ENCODE peak calls at places on chromosome 10, in nine cellular contexts. E, U, X, Z, K, F, R, M and L are unnamed samples.

GRCh38 chr10:76479103-76479790 is 1047.8 kb downstream of the LRMDA start:
- DNase-seq in M (no peak), R (no peak), Z (no peak), U (no peak), X (no peak), E (no peak), F (no peak), K (no peak), L (no peak)

GRCh38 chr10:86288695-86289576 is 77.7 kb downstream of the GRID1 start:
- DNase-seq in X (no peak), M (peak), K (no peak), E (no peak), U (no peak), F (no peak), Z (no peak), R (peak), L (no peak)

GRCh38 chr10:99374526-99374925 is 45.4 kb downstream of the CNNM1 start:
- DNase-seq in E (peak), F (no peak), R (no peak), U (no peak), M (no peak), Z (no peak), K (no peak), X (no peak), L (peak)

GRCh38 chr10:35568483-35569015 is 36.6 kb upstream of the GJD4 start:
- DNase-seq in E (no peak), Z (no peak), F (no peak), K (no peak), M (no peak), R (no peak), X (no peak), U (no peak), L (no peak)

GRCh38 chr10:133455611-133456031 is 1.9 kb downstream of the SCART1 start:
- DNase-seq in E (no peak), Z (no peak), R (no peak), U (peak), F (no peak), X (no peak), M (no peak), K (no peak), L (no peak)

GRCh38 chr10:31129261-31129660 is 97.6 kb upstream of the ZNF438 start:
- DNase-seq in Z (no peak), R (no peak), K (peak), M (no peak), E (peak), U (no peak), X (no peak), F (no peak), L (peak)

GRCh38 chr10:95467162-95467599 is 94.0 kb downstream of the SORBS1 start:
- DNase-seq in E (no peak), K (peak), U (peak), R (no peak), M (no peak), X (no peak), F (peak), Z (no peak), L (no peak)

GRCh38 chr10:1869861-1870260 is 132.5 kb upstream of the ADARB2 start:
- DNase-seq in Z (no peak), U (no peak), X (no peak), R (no peak), F (no peak), K (no peak), E (no peak), M (no peak), L (no peak)

GRCh38 chr10:73576890-73577591 is 14.1 kb downstream of the USP54 start:
- DNase-seq in F (no peak), U (no peak), K (no peak), Z (no peak), R (no peak), E (peak), M (no peak), X (no peak), L (no peak)

GRCh38 chr10:106991084-106991483 is 173.4 kb downstream of the SORCS1 start:
- DNase-seq in K (no peak), X (no peak), U (no peak), E (no peak), Z (no peak), M (no peak), F (no peak), R (no peak), L (no peak)

GRCh38 chr10:85919358-85920022 is 447.1 kb downstream of the GRID1 start:
- DNase-seq in F (no peak), R (no peak), M (no peak), E (no peak), Z (no peak), U (no peak), X (no peak), K (no peak), L (no peak)

GRCh38 chr10:44937201-44938005 is 22.2 kb upstream of the RASSF4 start:
- DNase-seq in R (peak), K (no peak), X (no peak), M (no peak), E (no peak), F (no peak), Z (no peak), U (peak), L (no peak)

GRCh38 chr10:102020938-102021337 is 35.0 kb downstream of the ARMH3 start:
- DNase-seq in U (no peak), Z (no peak), K (no peak), R (no peak), F (no peak), M (no peak), E (no peak), X (no peak), L (no peak)

GRCh38 chr10:89615824-89616223 is 29.2 kb downstream of the PANK1 start:
- DNase-seq in U (no peak), X (no peak), F (no peak), K (no peak), Z (no peak), R (no peak), M (no peak), E (peak), L (no peak)

GRCh38 chr10:27558612-27559020 is 54.5 kb downstream of the RAB18 start:
- DNase-seq in M (no peak), E (peak), F (no peak), U (no peak), Z (no peak), R (no peak), X (peak), K (peak), L (peak)

GRCh38 chr10:24727811-24728210 is 4.1 kb upstream of the ARHGAP21 start:
- DNase-seq in U (no peak), E (no peak), R (no peak), F (no peak), K (no peak), X (no peak), M (no peak), Z (no peak), L (no peak)

GRCh38 chr10:50326757-50327701 is 75.7 kb upstream of the ASAH2 start:
- DNase-seq in Z (no peak), X (no peak), M (no peak), R (no peak), E (peak), U (no peak), K (peak), F (no peak), L (peak)

GRCh38 chr10:114801411-114801813 is 20.2 kb upstream of the FHIP2A start:
- DNase-seq in R (no peak), F (no peak), E (no peak), K (no peak), M (no peak), Z (peak), X (peak), U (no peak), L (no peak)

DNA sequence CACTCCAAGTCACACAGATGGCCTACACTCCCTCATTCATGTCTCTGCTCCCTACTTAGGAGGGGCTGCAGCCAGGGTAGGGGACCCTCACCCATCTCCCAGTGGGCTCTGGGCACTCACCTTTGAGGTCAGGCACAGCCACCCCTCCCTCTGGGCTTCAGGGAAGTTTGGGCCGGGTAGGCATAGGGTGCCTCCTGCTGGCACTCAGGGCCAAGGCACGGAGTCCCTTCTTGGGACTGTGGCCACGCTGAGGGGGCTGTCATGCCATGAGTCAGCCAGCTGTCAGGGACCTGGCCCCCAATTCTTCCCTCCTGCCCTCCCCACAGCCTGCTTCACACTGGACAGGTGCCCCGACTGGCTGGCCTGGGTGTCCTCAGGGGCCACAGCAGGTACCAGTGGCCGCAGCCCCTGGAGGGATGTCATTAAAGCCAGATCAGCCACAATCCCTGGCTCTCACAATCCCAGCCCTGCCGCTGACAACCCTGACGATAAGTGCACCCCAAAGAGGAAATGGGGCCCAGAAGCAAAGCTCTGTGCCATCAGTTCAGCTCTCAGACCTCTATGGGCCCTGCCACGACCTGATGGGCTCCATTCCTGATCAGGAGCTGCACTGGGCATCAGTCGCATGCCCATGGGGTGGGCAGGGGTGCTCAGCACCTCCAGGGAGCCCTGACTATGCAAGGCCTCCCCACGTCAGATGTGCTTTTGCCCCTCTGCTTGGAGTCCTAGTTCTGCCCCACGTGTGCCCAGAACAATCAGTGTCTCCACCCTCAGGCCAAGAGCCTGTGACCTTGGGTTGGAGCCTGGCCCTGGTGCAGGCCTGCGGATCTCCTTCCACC is 34.1 kb upstream of the RET start:
- DNase-seq in K (no peak), X (no peak), E (no peak), U (no peak), R (no peak), M (no peak), Z (no peak), F (no peak), L (no peak)
- TF ChIP-seq CTCF in K (no peak), X (no peak), E (no peak), U (no peak), R (no peak), M (no peak), Z (no peak), F (no peak), L (no peak)

DNA sequence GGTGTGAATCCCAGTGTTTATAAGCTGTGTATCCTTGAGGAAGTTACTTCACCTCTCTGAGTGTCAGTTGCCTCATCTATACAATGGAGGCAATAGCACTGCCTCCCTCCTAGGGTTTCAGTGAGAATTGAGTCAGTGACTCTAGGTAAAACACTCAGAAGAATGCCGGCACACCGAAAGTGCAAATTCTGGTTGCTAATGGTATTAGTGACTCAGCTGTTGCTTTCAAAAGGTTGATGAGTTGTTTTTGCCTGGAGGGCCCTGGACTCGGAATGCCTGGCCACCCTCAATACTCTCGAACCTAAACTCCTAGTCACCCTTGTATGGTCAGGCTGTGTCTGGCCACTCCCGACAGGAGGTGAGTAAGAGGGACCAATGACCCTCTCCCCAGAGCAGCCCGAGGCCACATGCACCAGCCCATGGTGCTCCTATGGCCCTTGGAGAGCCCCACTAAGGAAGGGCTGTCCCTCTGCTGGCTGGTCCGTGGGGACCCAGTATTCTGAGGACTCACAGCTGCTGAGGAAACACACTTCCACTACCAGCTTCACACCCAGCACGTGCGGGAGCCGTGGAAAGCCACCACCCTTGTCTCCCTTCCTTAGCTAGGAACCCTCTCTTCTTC is 60.2 kb downstream of the CALML3 start:
- DNase-seq in K (no peak), F (no peak), U (no peak), X (peak), E (peak), Z (no peak), R (peak), M (peak), L (peak)
- TF ChIP-seq CTCF in K (no peak), F (no peak), U (no peak), X (no peak), E (no peak), Z (no peak), R (no peak), M (no peak), L (peak)

GRCh38 chr10:123573236-123574147 is 92.7 kb upstream of the GPR26 start:
- DNase-seq in F (peak), U (no peak), Z (peak), E (no peak), R (no peak), X (peak), K (no peak), M (no peak), L (peak)
- TF ChIP-seq CTCF in F (peak), U (peak), Z (no peak), E (no peak), R (peak), X (peak), K (peak), M (peak), L (peak)

GRCh38 chr10:13352519-13352918 is 4.4 kb upstream of the SEPHS1 start:
- DNase-seq in M (no peak), U (no peak), Z (no peak), F (no peak), X (peak), K (no peak), R (no peak), E (no peak), L (no peak)
- TF ChIP-seq CTCF in M (no peak), U (no peak), Z (no peak), F (no peak), X (peak), K (no peak), R (peak), E (no peak), L (no peak)

DNA sequence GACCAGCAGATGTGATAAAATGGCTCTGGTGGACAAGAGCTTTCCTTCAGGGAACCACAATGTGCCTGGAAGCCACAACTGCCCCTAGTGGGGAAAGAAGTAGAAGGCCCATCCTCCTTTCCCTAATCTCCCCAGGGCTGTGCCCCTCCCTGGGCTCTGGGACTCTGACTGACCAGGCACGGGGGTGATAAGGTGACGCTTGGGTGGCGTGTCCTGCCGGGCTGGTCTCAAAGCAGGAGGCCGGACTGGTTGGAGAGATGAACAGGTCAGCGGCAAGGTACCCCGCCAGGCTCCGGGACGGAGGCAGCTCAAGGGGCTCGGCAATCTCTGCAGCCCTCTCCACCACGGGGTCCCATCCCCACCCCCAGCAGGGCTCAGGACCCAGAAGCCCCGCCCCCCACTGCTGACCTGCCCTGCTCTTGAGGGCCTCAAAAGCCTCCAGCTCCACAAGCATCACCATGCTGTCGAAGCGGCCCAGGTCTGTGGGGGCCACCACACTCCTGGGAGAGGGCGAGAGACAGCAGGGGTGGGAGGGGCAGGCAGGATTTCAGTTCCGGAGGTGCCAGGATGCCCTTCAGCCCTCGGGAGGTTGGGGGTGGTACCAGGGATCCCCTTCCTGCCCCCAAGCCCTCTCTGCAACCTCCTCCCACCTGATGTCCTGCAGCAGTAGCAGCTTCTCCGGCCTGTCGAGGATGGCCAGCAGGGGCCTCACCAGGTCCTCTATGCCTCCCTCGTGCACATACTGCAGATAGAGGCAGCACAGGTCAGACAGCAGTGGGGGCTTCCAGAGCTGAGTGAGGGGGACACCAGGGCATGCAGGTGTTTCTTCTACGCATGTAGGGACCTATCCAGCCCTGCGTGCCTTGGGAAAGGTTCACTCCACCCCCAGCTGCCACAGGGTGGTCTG is 12.2 kb downstream of the LZTS2 start:
- DNase-seq in F (no peak), X (no peak), E (no peak), Z (no peak), K (no peak), M (peak), R (peak), U (no peak), L (peak)
- TF ChIP-seq CTCF in F (no peak), X (peak), E (peak), Z (no peak), K (peak), M (peak), R (no peak), U (peak), L (peak)

DNA sequence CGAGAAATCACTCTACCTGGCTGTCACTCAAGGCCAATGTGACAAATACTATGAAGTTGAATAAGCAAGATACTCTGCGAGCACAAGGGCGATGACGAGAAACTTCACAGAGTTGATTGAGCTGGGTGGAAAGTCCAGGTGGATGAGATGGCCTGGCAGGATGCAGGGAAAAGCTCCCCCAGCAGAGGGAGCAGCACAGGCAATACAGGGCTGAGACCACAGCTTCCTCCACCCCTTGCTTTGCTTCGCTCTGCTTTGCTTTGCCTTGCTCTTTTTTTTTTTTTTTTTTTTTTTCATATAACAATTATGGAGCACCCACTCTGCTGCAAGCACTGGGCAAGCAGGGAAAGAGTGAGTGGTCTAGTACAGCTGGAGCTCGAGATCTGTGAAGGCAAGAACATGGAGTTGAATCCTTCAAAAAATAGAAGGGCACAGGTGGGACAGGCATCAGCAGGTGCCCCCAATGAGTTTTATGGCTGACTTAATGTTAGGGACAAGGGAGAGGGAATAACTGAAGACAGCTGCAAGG is 88.3 kb downstream of the CABCOCO1 start:
- DNase-seq in X (peak), M (no peak), K (peak), R (peak), F (peak), U (peak), Z (peak), E (peak), L (peak)
- TF ChIP-seq CTCF in X (peak), M (peak), K (peak), R (peak), F (peak), U (peak), Z (peak), E (peak), L (peak)

GRCh38 chr10:131487822-131488221 is 176.3 kb upstream of the TCERG1L start:
- DNase-seq in Z (no peak), E (no peak), K (no peak), M (no peak), U (no peak), F (no peak), R (no peak), X (no peak), L (no peak)
- TF ChIP-seq CTCF in Z (no peak), E (no peak), K (no peak), M (no peak), U (no peak), F (no peak), R (no peak), X (no peak), L (no peak)